ENCODE peak calls at places on chromosomes 2 and 18, in four cellular contexts. One of them, this sample, is unnamed.

GRCh38 chr2:64695656-64696310 is 42.1 kb upstream of the SERTAD2 start:
- DNase-seq in GM12878: no peak
- DNase-seq in HepG2: no peak
- DNase-seq in K562: no peak
- DNase-seq in this sample: no peak

GRCh38 chr2:133574186-133574585 is 5.9 kb upstream of the NCKAP5 start:
- DNase-seq in GM12878: no peak
- DNase-seq in HepG2: no peak
- DNase-seq in K562: no peak
- DNase-seq in this sample: no peak

GRCh38 chr18:26482567-26482966 is 65.8 kb downstream of the KCTD1 start:
- DNase-seq in GM12878: no peak
- DNase-seq in HepG2: no peak
- DNase-seq in K562: no peak
- DNase-seq in this sample: peak; percentile 63

GRCh38 chr2:170324640-170325046 is 146.7 kb downstream of the MYO3B start:
- DNase-seq in GM12878: no peak
- DNase-seq in HepG2: peak; percentile 51
- DNase-seq in K562: peak; percentile 51
- DNase-seq in this sample: peak; percentile 74

GRCh38 chr2:52594036-52594435 is 1173.6 kb upstream of the CHAC2 start:
- DNase-seq in GM12878: no peak
- DNase-seq in HepG2: no peak
- DNase-seq in K562: no peak
- DNase-seq in this sample: no peak

GRCh38 chr2:238784671-238785527 is 63.0 kb upstream of the TWIST2 start:
- DNase-seq in GM12878: no peak
- DNase-seq in HepG2: peak; percentile 48
- DNase-seq in K562: peak; percentile 49
- DNase-seq in this sample: peak; percentile 76

GRCh38 chr2:8515390-8515761 is 166.5 kb upstream of the ID2 start:
- DNase-seq in GM12878: peak; percentile 88
- DNase-seq in HepG2: no peak
- DNase-seq in K562: no peak
- DNase-seq in this sample: no peak

GRCh38 chr2:19607400-19607799 is 249.0 kb upstream of the OSR1 start:
- DNase-seq in GM12878: no peak
- DNase-seq in HepG2: no peak
- DNase-seq in K562: no peak
- DNase-seq in this sample: no peak

GRCh38 chr2:159960413-159960812 is 102.0 kb downstream of the PLA2R1 start:
- DNase-seq in GM12878: peak; percentile 44
- DNase-seq in HepG2: no peak
- DNase-seq in K562: no peak
- DNase-seq in this sample: no peak

GRCh38 chr2:152354909-152355308 is 19.9 kb downstream of the FMNL2 start:
- DNase-seq in GM12878: no peak
- DNase-seq in HepG2: no peak
- DNase-seq in K562: no peak
- DNase-seq in this sample: no peak

GRCh38 chr2:84904717-84905174 is 710 bp upstream of the TMSB10 start:
- DNase-seq in GM12878: no peak
- DNase-seq in HepG2: no peak
- DNase-seq in K562: peak; percentile 35
- DNase-seq in this sample: peak; percentile 70

GRCh38 chr2:48566582-48566981 is 36.6 kb downstream of the STON1 start:
- DNase-seq in GM12878: no peak
- DNase-seq in HepG2: peak; percentile 29
- DNase-seq in K562: no peak
- DNase-seq in this sample: peak; percentile 14

GRCh38 chr18:75269696-75270095 is 59.1 kb downstream of the TSHZ1 start:
- DNase-seq in GM12878: no peak
- DNase-seq in HepG2: no peak
- DNase-seq in K562: no peak
- DNase-seq in this sample: no peak

GRCh38 chr2:187302619-187303018 is 145.4 kb downstream of the CALCRL start:
- DNase-seq in GM12878: no peak
- DNase-seq in HepG2: no peak
- DNase-seq in K562: no peak
- DNase-seq in this sample: no peak

GRCh38 chr2:23291274-23291673 is 93.7 kb upstream of the KLHL29 start:
- DNase-seq in GM12878: no peak
- DNase-seq in HepG2: no peak
- DNase-seq in K562: no peak
- DNase-seq in this sample: no peak

GRCh38 chr2:1607971-1608688 is 136.2 kb downstream of the PXDN start:
- DNase-seq in GM12878: no peak
- DNase-seq in HepG2: no peak
- DNase-seq in K562: no peak
- DNase-seq in this sample: no peak

GRCh38 chr2:148917431-148917830 is 42.4 kb downstream of the KIF5C start:
- DNase-seq in GM12878: no peak
- DNase-seq in HepG2: no peak
- DNase-seq in K562: no peak
- DNase-seq in this sample: no peak

GRCh38 chr18:3380384-3380961 is 69.5 kb upstream of the TGIF1 start:
- DNase-seq in GM12878: no peak
- DNase-seq in HepG2: no peak
- DNase-seq in K562: no peak
- DNase-seq in this sample: no peak

GRCh38 chr18:55582325-55582724 is 5.7 kb downstream of the TCF4 start:
- DNase-seq in GM12878: no peak
- DNase-seq in HepG2: no peak
- DNase-seq in K562: no peak
- DNase-seq in this sample: peak; percentile 24

GRCh38 chr2:238097988-238098853 is 1.9 kb upstream of the ESPNL start:
- DNase-seq in GM12878: no peak
- DNase-seq in HepG2: no peak
- DNase-seq in K562: peak; percentile 92
- DNase-seq in this sample: peak; percentile 81

GRCh38 chr2:40653829-40654228 is 201.9 kb upstream of the SLC8A1 start:
- DNase-seq in GM12878: no peak
- DNase-seq in HepG2: no peak
- DNase-seq in K562: no peak
- DNase-seq in this sample: no peak

GRCh38 chr2:231397011-231397927 is 1.8 kb downstream of the B3GNT7 start:
- DNase-seq in GM12878: no peak
- DNase-seq in HepG2: no peak
- DNase-seq in K562: no peak
- DNase-seq in this sample: no peak

GRCh38 chr2:80288576-80288975 is 16.0 kb downstream of the LRRTM1 start:
- DNase-seq in GM12878: no peak
- DNase-seq in HepG2: no peak
- DNase-seq in K562: no peak
- DNase-seq in this sample: no peak

GRCh38 chr2:41832218-41832617 is 215.6 kb upstream of the PKDCC start:
- DNase-seq in GM12878: no peak
- DNase-seq in HepG2: no peak
- DNase-seq in K562: no peak
- DNase-seq in this sample: no peak

GRCh38 chr2:150169230-150169629 is 318.2 kb downstream of the RND3 start:
- DNase-seq in GM12878: no peak
- DNase-seq in HepG2: no peak
- DNase-seq in K562: no peak
- DNase-seq in this sample: no peak

GRCh38 chr2:235669983-235670962 is 176.4 kb downstream of the AGAP1 start:
- DNase-seq in GM12878: no peak
- DNase-seq in HepG2: no peak
- DNase-seq in K562: no peak
- DNase-seq in this sample: peak; percentile 66

GRCh38 chr2:85924522-85924921 is 35.7 kb upstream of the ST3GAL5 start:
- DNase-seq in GM12878: no peak
- DNase-seq in HepG2: no peak
- DNase-seq in K562: no peak
- DNase-seq in this sample: no peak

GRCh38 chr2:239164281-239164871 is 236.4 kb downstream of the HDAC4 start:
- DNase-seq in GM12878: no peak
- DNase-seq in HepG2: no peak
- DNase-seq in K562: no peak
- DNase-seq in this sample: no peak

GRCh38 chr2:159557437-159558034 is 58.8 kb downstream of the BAZ2B start:
- DNase-seq in GM12878: peak; percentile 3
- DNase-seq in HepG2: peak; percentile 42
- DNase-seq in K562: no peak
- DNase-seq in this sample: no peak

GRCh38 chr2:38074047-38074774 is 1.7 kb downstream of the CYP1B1 start:
- DNase-seq in GM12878: no peak
- DNase-seq in HepG2: no peak
- DNase-seq in K562: no peak
- DNase-seq in this sample: peak; percentile 43

GRCh38 chr2:65678779-65679394 is 246.5 kb upstream of the SPRED2 start:
- DNase-seq in GM12878: no peak
- DNase-seq in HepG2: no peak
- DNase-seq in K562: no peak
- DNase-seq in this sample: no peak

GRCh38 chr2:55047677-55048299 is 2.5 kb downstream of the RTN4 start:
- DNase-seq in GM12878: no peak
- DNase-seq in HepG2: peak; percentile 71
- DNase-seq in K562: no peak
- DNase-seq in this sample: no peak

GRCh38 chr2:241965931-241966412 is 96.4 kb downstream of the RTP5 start:
- DNase-seq in GM12878: peak; percentile 65
- DNase-seq in HepG2: peak; percentile 18
- DNase-seq in K562: peak; percentile 31
- DNase-seq in this sample: no peak

GRCh38 chr2:162365392-162365791 is 21.5 kb downstream of the GCA start:
- DNase-seq in GM12878: no peak
- DNase-seq in HepG2: no peak
- DNase-seq in K562: no peak
- DNase-seq in this sample: no peak

GRCh38 chr18:42446195-42446594 is 491.2 kb downstream of the PIK3C3 start:
- DNase-seq in GM12878: no peak
- DNase-seq in HepG2: peak; percentile 94
- DNase-seq in K562: no peak
- DNase-seq in this sample: no peak

DNA sequence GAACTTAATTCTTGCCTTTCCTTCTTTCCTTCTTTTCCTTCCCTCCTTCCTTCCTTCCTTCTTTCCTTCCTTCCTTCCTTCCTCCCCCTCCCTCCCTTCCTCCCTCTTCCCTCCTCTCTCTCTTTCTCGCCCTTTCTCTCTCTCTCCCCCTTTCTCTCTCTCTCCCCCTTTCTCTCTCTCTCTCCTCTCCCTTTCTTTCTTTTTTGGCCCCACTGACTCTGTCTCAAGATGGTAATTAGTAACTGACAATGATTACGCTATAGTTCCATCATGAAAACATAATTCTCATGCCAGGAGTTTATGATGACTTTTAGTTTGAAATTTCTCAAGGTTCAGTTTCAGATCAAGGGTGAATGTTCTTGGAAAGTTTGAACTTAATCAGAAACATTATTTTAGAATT is 14.8 kb upstream of the CTLA4 start:
- DNase-seq in GM12878: no peak
- DNase-seq in HepG2: no peak
- DNase-seq in K562: no peak
- DNase-seq in this sample: no peak
- TF ChIP-seq ETV6 in GM12878: no peak
- TF ChIP-seq ETV6 in HepG2: no peak
- TF ChIP-seq ETV6 in K562: no peak
- TF ChIP-seq ETV6 in this sample: no peak

GRCh38 chr18:23864620-23865019 is 149.9 kb upstream of the TTC39C start:
- DNase-seq in GM12878: no peak
- DNase-seq in HepG2: no peak
- DNase-seq in K562: no peak
- DNase-seq in this sample: no peak

GRCh38 chr18:23857756-23858155 is 156.8 kb upstream of the TTC39C start:
- DNase-seq in GM12878: no peak
- DNase-seq in HepG2: peak; percentile 67
- DNase-seq in K562: no peak
- DNase-seq in this sample: no peak

GRCh38 chr18:23861326-23861725 is 153.2 kb upstream of the TTC39C start:
- DNase-seq in GM12878: no peak
- DNase-seq in HepG2: no peak
- DNase-seq in K562: no peak
- DNase-seq in this sample: no peak

GRCh38 chr18:23859466-23860352 is 154.8 kb upstream of the TTC39C start:
- DNase-seq in GM12878: no peak
- DNase-seq in HepG2: peak; percentile 72
- DNase-seq in K562: no peak
- DNase-seq in this sample: no peak

DNA sequence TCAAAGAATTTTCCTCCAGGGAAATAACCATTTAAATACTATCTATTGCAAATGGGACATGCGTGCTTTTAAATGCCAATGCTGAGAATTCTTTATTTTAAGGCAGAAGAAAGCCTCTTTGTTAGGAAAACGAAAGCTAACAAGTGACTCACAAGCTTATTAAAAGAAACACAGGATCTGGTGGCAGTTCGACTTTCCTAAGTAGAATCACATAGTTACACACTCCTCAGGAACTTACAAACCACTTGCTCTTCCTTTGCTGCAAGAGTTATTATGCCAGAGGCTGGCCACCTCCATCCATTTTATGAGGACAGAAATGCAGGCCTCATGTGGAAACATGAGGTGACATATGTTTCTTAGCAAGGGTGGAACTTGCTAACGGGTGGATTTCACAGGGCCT is 152.5 kb upstream of the TTC39C start:
- DNase-seq in GM12878: no peak
- DNase-seq in HepG2: no peak
- DNase-seq in K562: no peak
- DNase-seq in this sample: no peak
- TF ChIP-seq SP1 in GM12878: no peak
- TF ChIP-seq SP1 in HepG2: no peak
- TF ChIP-seq SP1 in K562: no peak
- TF ChIP-seq SP1 in this sample: no peak

GRCh38 chr18:7117390-7118355 is at the start of gene LAMA1:
- DNase-seq in GM12878: no peak
- DNase-seq in HepG2: no peak
- DNase-seq in K562: no peak
- DNase-seq in this sample: peak; percentile 74
- TF ChIP-seq ESRRA in GM12878: no peak
- TF ChIP-seq ESRRA in HepG2: no peak
- TF ChIP-seq ESRRA in K562: no peak
- TF ChIP-seq ESRRA in this sample: no peak

GRCh38 chr2:68590702-68591101 is 52.7 kb upstream of the PROKR1 start:
- DNase-seq in GM12878: no peak
- DNase-seq in HepG2: no peak
- DNase-seq in K562: no peak
- DNase-seq in this sample: no peak

GRCh38 chr2:68591225-68591624 is 52.2 kb upstream of the PROKR1 start:
- DNase-seq in GM12878: no peak
- DNase-seq in HepG2: no peak
- DNase-seq in K562: no peak
- DNase-seq in this sample: no peak

GRCh38 chr2:68594674-68595492 is 48.5 kb upstream of the PROKR1 start:
- DNase-seq in GM12878: peak; percentile 27
- DNase-seq in HepG2: peak; percentile 70
- DNase-seq in K562: peak; percentile 78
- DNase-seq in this sample: peak; percentile 59

GRCh38 chr2:68589963-68590362 is 53.4 kb upstream of the PROKR1 start:
- DNase-seq in GM12878: no peak
- DNase-seq in HepG2: no peak
- DNase-seq in K562: no peak
- DNase-seq in this sample: no peak

GRCh38 chr2:68594041-68594440 is 49.3 kb upstream of the PROKR1 start:
- DNase-seq in GM12878: no peak
- DNase-seq in HepG2: no peak
- DNase-seq in K562: no peak
- DNase-seq in this sample: no peak
- TF ChIP-seq ETV6 in GM12878: no peak
- TF ChIP-seq ETV6 in HepG2: no peak
- TF ChIP-seq ETV6 in K562: no peak
- TF ChIP-seq ETV6 in this sample: no peak

GRCh38 chr18:57981629-57982028 is 62.4 kb upstream of the NEDD4L start:
- DNase-seq in GM12878: no peak
- DNase-seq in HepG2: no peak
- DNase-seq in K562: no peak
- DNase-seq in this sample: no peak
- TF ChIP-seq SP1 in GM12878: no peak
- TF ChIP-seq SP1 in HepG2: no peak
- TF ChIP-seq SP1 in K562: no peak
- TF ChIP-seq SP1 in this sample: no peak